ENCODE peak calls at places on chromosomes 6 and 20, in six cellular contexts. One of them, this sample, is unnamed.

GRCh38 chr6:90537027-90537426 is 49.8 kb downstream of the MAP3K7 start:
- DNase-seq in lower leg skin: no peak
- DNase-seq in NCI-H1436: no peak
- DNase-seq in naive B cell: no peak
- DNase-seq in cardiac fibroblast: peak; percentile 81
- DNase-seq in HFFc6: peak; percentile 23
- DNase-seq in this sample: no peak

GRCh38 chr6:456358-456857 is 64.9 kb downstream of the IRF4 start:
- DNase-seq in lower leg skin: no peak
- DNase-seq in NCI-H1436: no peak
- DNase-seq in naive B cell: no peak
- DNase-seq in cardiac fibroblast: no peak
- DNase-seq in HFFc6: no peak
- DNase-seq in this sample: no peak

GRCh38 chr20:47620808-47621805 is 119.4 kb downstream of the NCOA3 start:
- DNase-seq in lower leg skin: no peak
- DNase-seq in NCI-H1436: peak; percentile 54
- DNase-seq in naive B cell: peak; percentile 35
- DNase-seq in cardiac fibroblast: peak; percentile 86
- DNase-seq in HFFc6: peak; percentile 71
- DNase-seq in this sample: peak; percentile 55

GRCh38 chr20:19408971-19409370 is 196.5 kb downstream of the SLC24A3 start:
- DNase-seq in lower leg skin: no peak
- DNase-seq in NCI-H1436: no peak
- DNase-seq in naive B cell: no peak
- DNase-seq in cardiac fibroblast: peak; percentile 30
- DNase-seq in HFFc6: no peak
- DNase-seq in this sample: no peak

GRCh38 chr6:158548418-158549161 is 11.3 kb upstream of the TMEM181 start:
- DNase-seq in lower leg skin: no peak
- DNase-seq in NCI-H1436: peak; percentile 44
- DNase-seq in naive B cell: no peak
- DNase-seq in cardiac fibroblast: peak; percentile 10
- DNase-seq in HFFc6: no peak
- DNase-seq in this sample: no peak

GRCh38 chr6:19864285-19864684 is 27.1 kb downstream of the ID4 start:
- DNase-seq in lower leg skin: no peak
- DNase-seq in NCI-H1436: no peak
- DNase-seq in naive B cell: no peak
- DNase-seq in cardiac fibroblast: no peak
- DNase-seq in HFFc6: no peak
- DNase-seq in this sample: no peak

GRCh38 chr6:139872635-139873034 is 498.2 kb upstream of the CITED2 start:
- DNase-seq in lower leg skin: no peak
- DNase-seq in NCI-H1436: no peak
- DNase-seq in naive B cell: no peak
- DNase-seq in cardiac fibroblast: no peak
- DNase-seq in HFFc6: no peak
- DNase-seq in this sample: no peak

GRCh38 chr6:10478187-10479040 is 42.7 kb upstream of the GCNT2 start:
- DNase-seq in lower leg skin: no peak
- DNase-seq in NCI-H1436: peak; percentile 5
- DNase-seq in naive B cell: peak; percentile 18
- DNase-seq in cardiac fibroblast: peak; percentile 56
- DNase-seq in HFFc6: peak; percentile 34
- DNase-seq in this sample: no peak

GRCh38 chr6:136524936-136525413 is 25.2 kb downstream of the MAP7 start:
- DNase-seq in lower leg skin: no peak
- DNase-seq in NCI-H1436: peak; percentile 22
- DNase-seq in naive B cell: no peak
- DNase-seq in cardiac fibroblast: no peak
- DNase-seq in HFFc6: no peak
- DNase-seq in this sample: no peak

GRCh38 chr6:98295776-98296175 is 538.6 kb upstream of the POU3F2 start:
- DNase-seq in lower leg skin: no peak
- DNase-seq in NCI-H1436: no peak
- DNase-seq in naive B cell: no peak
- DNase-seq in cardiac fibroblast: no peak
- DNase-seq in HFFc6: no peak
- DNase-seq in this sample: no peak